ENCODE peak calls at places on chromosomes 12 and 14, in nine cellular contexts. L is GM13976, X is breast epithelium, C is GM12864, H is tibial nerve, Q is Calu3, W is endodermal cell, S is gastrocnemius medialis, F is suprapubic skin. V is an unnamed sample.

GRCh38 chr12:116880817-116881324 is 370 bp downstream of the HRK start:
- DNase-seq in L (peak), X (no peak), C (no peak), H (no peak), Q (peak), W (peak), S (no peak), F (no peak), V (no peak)

GRCh38 chr14:61627612-61628011 is 67.7 kb upstream of the HIF1A start:
- DNase-seq in L (no peak), X (no peak), C (no peak), H (no peak), Q (no peak), W (no peak), S (no peak), F (no peak), V (no peak)

GRCh38 chr12:131251336-131252101 is 297.8 kb downstream of the ADGRD1 start:
- DNase-seq in L (no peak), X (no peak), C (no peak), H (no peak), Q (no peak), W (no peak), S (no peak), F (no peak), V (no peak)

GRCh38 chr14:102883028-102883953 is 39.2 kb upstream of the AMN start:
- DNase-seq in L (no peak), X (no peak), C (no peak), H (no peak), Q (no peak), W (peak), S (no peak), F (no peak), V (no peak)

GRCh38 chr12:48678561-48679185 is 3.4 kb downstream of the KANSL2 start:
- DNase-seq in L (no peak), X (no peak), C (no peak), H (no peak), Q (no peak), W (no peak), S (no peak), F (no peak), V (no peak)

GRCh38 chr14:85415015-85415712 is 114.8 kb upstream of the FLRT2 start:
- DNase-seq in L (no peak), X (no peak), C (no peak), H (peak), Q (no peak), W (peak), S (peak), F (peak), V (peak)

GRCh38 chr12:131056626-131057025 is 102.9 kb downstream of the ADGRD1 start:
- DNase-seq in L (no peak), X (no peak), C (no peak), H (peak), Q (no peak), W (peak), S (no peak), F (no peak), V (no peak)

GRCh38 chr12:97476255-97476654 is 13.7 kb downstream of the RMST start:
- DNase-seq in L (no peak), X (no peak), C (no peak), H (no peak), Q (no peak), W (no peak), S (no peak), F (no peak), V (no peak)

GRCh38 chr12:52655251-52655650 is 3.2 kb upstream of the KRT2 start:
- DNase-seq in L (no peak), X (no peak), C (no peak), H (no peak), Q (no peak), W (peak), S (no peak), F (no peak), V (no peak)

DNA sequence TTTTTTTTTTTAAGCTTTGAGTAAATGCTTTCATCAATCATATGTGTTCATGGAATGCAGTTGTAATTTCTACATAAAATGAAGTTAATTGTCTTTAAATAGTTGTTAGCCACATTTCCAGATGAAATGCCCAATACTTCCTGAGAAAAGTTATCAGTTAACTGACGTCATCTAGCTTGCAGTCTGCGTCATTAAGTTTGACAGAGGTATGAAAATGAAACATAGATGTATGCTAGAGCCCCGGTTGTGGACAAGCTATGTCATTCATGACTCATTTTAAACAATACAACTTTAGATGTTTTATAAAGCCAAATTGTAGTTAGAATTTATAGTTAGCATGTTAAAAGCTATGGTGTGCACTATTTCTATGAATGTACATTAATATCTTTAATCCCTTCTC is 90.7 kb downstream of the PLEKHA5 start:
- DNase-seq in L (no peak), X (no peak), C (no peak), H (no peak), Q (no peak), W (no peak), S (no peak), F (no peak), V (no peak)
- TF ChIP-seq CTCF in L (no peak), X (no peak), C (no peak), H (no peak), Q (no peak), W (no peak), S (no peak), F (no peak), V (no peak)

DNA sequence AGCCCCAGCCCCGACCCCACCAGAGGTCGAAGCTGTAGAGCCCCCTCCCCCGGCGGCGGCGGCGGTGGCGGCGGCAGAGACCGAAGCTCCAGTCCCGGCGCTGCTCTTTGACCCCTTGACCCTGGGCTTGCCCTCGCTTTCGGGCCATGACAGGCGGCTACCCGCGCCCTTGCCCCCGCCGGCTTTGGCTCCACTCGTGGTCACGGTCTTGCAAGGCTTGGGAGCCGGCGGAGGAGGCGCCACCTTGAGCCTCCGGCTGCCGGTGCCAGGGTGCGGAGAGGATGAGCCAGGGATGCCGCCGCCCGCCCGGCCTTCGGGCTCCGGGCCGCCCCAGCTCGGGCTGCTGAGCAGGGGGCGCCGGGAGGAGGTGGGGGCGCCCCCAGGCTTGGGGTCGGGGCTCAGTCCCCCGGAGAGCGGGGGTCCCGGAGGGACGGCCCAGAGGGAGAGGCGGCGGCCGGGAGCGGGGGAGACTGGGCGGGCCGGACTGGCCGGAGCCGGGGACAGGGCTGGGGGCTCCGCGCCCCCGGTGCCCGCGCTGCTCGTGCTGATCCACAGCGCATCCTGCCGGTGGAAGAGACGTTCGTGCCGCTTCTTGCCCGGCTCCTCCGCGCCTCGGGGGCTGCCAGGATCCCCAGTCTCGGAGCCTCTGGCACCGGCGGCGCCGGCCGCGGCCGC is 938 bp downstream of the AGAP2 start:
- DNase-seq in L (no peak), X (no peak), C (no peak), H (no peak), Q (no peak), W (peak), S (no peak), F (peak), V (no peak)
- TF ChIP-seq CTCF in L (no peak), X (peak), C (no peak), H (no peak), Q (no peak), W (peak), S (no peak), F (peak), V (peak)

GRCh38 chr14:104776961-104777807 is 18.4 kb downstream of the AKT1 start:
- DNase-seq in L (no peak), X (no peak), C (no peak), H (no peak), Q (no peak), W (peak), S (no peak), F (no peak), V (no peak)
- TF ChIP-seq CTCF in L (no peak), X (no peak), C (no peak), H (no peak), Q (no peak), W (peak), S (no peak), F (no peak), V (no peak)

GRCh38 chr14:105376521-105377440 is 21.6 kb upstream of the TEX22 start:
- DNase-seq in L (no peak), X (no peak), C (no peak), H (no peak), Q (no peak), W (peak), S (no peak), F (no peak), V (no peak)
- TF ChIP-seq CTCF in L (no peak), X (no peak), C (peak), H (no peak), Q (no peak), W (peak), S (no peak), F (no peak), V (no peak)

DNA sequence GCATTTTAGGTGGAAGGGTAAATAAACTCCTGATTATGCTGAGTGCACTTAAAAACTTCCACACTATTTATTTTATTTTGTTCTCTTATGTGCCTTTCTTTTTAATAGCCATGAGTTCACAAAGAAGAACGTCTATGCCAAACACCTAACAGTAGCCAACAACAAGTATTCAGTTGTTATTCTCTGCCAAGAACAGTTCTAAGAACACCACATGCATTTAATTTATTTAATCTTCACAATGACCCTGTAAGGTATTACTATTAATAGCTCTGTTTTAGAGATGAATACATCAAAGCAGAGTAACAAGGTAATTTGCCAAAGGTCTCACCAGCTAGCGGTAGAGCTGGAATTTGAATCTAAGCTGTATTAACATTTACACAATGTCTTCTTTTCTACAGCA is 240.1 kb downstream of the ALG10B start:
- DNase-seq in L (no peak), X (no peak), C (no peak), H (no peak), Q (no peak), W (no peak), S (no peak), F (no peak), V (no peak)
- TF ChIP-seq CTCF in L (no peak), X (no peak), C (no peak), H (no peak), Q (no peak), W (no peak), S (no peak), F (no peak), V (no peak)

GRCh38 chr14:72920008-72920407 is 6.3 kb upstream of the DCAF4 start:
- DNase-seq in L (no peak), X (no peak), C (no peak), H (no peak), Q (no peak), W (peak), S (no peak), F (no peak), V (no peak)
- TF ChIP-seq CTCF in L (no peak), X (no peak), C (no peak), H (no peak), Q (no peak), W (peak), S (no peak), F (no peak), V (no peak)

GRCh38 chr12:53845932-53846331 is 92.7 kb upstream of the HOXC13 start:
- DNase-seq in L (no peak), X (no peak), C (no peak), H (no peak), Q (no peak), W (no peak), S (no peak), F (no peak), V (no peak)
- TF ChIP-seq CTCF in L (no peak), X (no peak), C (no peak), H (no peak), Q (no peak), W (no peak), S (no peak), F (no peak), V (no peak)